ENCODE peak calls at places on chromosomes 5 and 9, in nine cellular contexts. E, K, J, R, B, P, Z, O and S are unnamed samples.

GRCh38 chr5:53480474-53481353 is at the start of gene FST:
- DNase-seq in B (peak), R (no peak), Z (peak), K (no peak), O (no peak), P (no peak), J (peak), E (no peak), S (peak)

GRCh38 chr5:167999182-167999581 is 292.3 kb upstream of the WWC1 start:
- DNase-seq in J (no peak), B (no peak), O (no peak), P (no peak), K (no peak), R (no peak), E (no peak), Z (no peak), S (no peak)

GRCh38 chr5:59999056-59999455 is 105.5 kb upstream of the PDE4D start:
- DNase-seq in K (peak), B (no peak), O (peak), Z (no peak), R (no peak), E (no peak), P (no peak), J (no peak), S (peak)

GRCh38 chr5:15013654-15014463 is 142.3 kb upstream of the ANKH start:
- DNase-seq in E (no peak), R (no peak), Z (no peak), B (no peak), O (peak), K (peak), P (no peak), J (peak), S (peak)

GRCh38 chr5:132464155-132464939 is 26.2 kb downstream of the IRF1 start:
- DNase-seq in E (no peak), J (no peak), Z (no peak), K (no peak), R (no peak), O (no peak), B (peak), P (no peak), S (no peak)

GRCh38 chr9:93655621-93656425 is 79.4 kb downstream of the PHF2 start:
- DNase-seq in Z (peak), P (no peak), K (no peak), E (no peak), O (no peak), J (no peak), R (no peak), B (peak), S (no peak)

GRCh38 chr9:69307446-69308216 is 17.4 kb upstream of the ENTREP1 start:
- DNase-seq in O (peak), K (peak), P (no peak), J (peak), B (no peak), Z (no peak), E (no peak), R (no peak), S (peak)

GRCh38 chr5:131068893-131069643 is 96.0 kb downstream of the HINT1 start:
- DNase-seq in Z (no peak), P (peak), R (peak), O (peak), J (no peak), E (peak), B (no peak), K (no peak), S (no peak)